ENCODE peak calls at places on chromosome 9, in five cellular contexts. F, U, D, A and W are unnamed samples.

GRCh38 chr9:112242147-112242804 is 67.2 kb upstream of the SUSD1 start:
- DNase-seq in D (no peak), U (no peak), A (no peak), F (no peak), W (no peak)

GRCh38 chr9:91273853-91274552 is 87.7 kb downstream of the AUH start:
- DNase-seq in D (no peak), F (peak), U (peak), A (peak), W (no peak)

GRCh38 chr9:127078988-127079387 is 43.4 kb downstream of the ANGPTL2 start:
- DNase-seq in D (no peak), U (no peak), A (no peak), F (no peak), W (no peak)

GRCh38 chr9:36728651-36729520 is 156.2 kb downstream of the MELK start:
- DNase-seq in D (peak), A (peak), U (peak), F (peak), W (peak)

GRCh38 chr9:126474786-126475485 is 138.8 kb upstream of the LMX1B start:
- DNase-seq in A (peak), F (peak), U (peak), D (no peak), W (no peak)

GRCh38 chr9:112059145-112059979 is 115.7 kb downstream of the SUSD1 start:
- DNase-seq in A (peak), F (peak), D (no peak), U (no peak), W (no peak)

GRCh38 chr9:124652203-124652992 is 118.7 kb downstream of the NR6A1 start:
- DNase-seq in U (peak), A (no peak), D (no peak), F (peak), W (no peak)

GRCh38 chr9:121261107-121261460 is 6.9 kb upstream of the GSN start:
- DNase-seq in D (no peak), A (peak), U (no peak), F (no peak), W (no peak)

GRCh38 chr9:14433841-14434511 is 120.0 kb upstream of the NFIB start:
- DNase-seq in F (peak), A (no peak), U (peak), D (no peak), W (no peak)

GRCh38 chr9:120480707-120481106 is 99.3 kb downstream of the CDK5RAP2 start:
- DNase-seq in U (no peak), F (peak), A (peak), D (no peak), W (no peak)

GRCh38 chr9:70421272-70422180 is 7.1 kb upstream of the KLF9 start:
- DNase-seq in F (peak), A (peak), D (peak), U (no peak), W (no peak)

GRCh38 chr9:27599102-27599501 is 25.8 kb upstream of the C9orf72 start:
- DNase-seq in U (no peak), F (no peak), A (no peak), D (no peak), W (no peak)

GRCh38 chr9:131657456-131657855 is 82.4 kb downstream of the RAPGEF1 start:
- DNase-seq in A (peak), U (no peak), D (no peak), F (no peak), W (no peak)

GRCh38 chr9:127833555-127833954 is 20.9 kb downstream of the ENG start:
- DNase-seq in U (no peak), D (no peak), F (no peak), A (no peak), W (no peak)

GRCh38 chr9:27407966-27408365 is 111.0 kb upstream of the EQTN start:
- DNase-seq in U (peak), A (peak), F (peak), D (no peak), W (no peak)

GRCh38 chr9:6239694-6240093 is 24.1 kb downstream of the IL33 start:
- DNase-seq in A (no peak), F (no peak), D (no peak), U (no peak), W (no peak)

DNA sequence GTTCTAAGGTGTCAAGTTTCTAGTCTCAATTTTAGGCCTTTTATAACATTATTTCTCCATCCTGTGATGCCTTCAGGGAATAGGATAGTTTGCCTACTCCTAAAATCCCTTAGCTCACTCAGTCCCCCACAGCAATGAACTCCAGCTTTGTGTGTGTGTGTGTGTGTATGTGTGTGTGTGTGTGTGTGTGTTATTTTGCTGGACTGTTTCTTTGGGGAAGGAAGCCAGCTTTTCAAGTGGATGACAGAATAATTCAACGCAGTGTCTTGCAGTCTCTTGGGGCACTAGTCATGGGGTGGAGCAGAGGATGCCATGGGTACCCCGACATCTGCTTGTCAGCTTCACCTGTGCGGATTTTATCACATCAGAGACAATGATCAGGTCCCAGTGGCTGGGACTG is 262.8 kb upstream of the DAPK1 start:
- DNase-seq in A (no peak), F (no peak), D (no peak), U (no peak), W (no peak)
- TF ChIP-seq CTCF in A (no peak), F (no peak), D (no peak), U (no peak), W (no peak)

DNA sequence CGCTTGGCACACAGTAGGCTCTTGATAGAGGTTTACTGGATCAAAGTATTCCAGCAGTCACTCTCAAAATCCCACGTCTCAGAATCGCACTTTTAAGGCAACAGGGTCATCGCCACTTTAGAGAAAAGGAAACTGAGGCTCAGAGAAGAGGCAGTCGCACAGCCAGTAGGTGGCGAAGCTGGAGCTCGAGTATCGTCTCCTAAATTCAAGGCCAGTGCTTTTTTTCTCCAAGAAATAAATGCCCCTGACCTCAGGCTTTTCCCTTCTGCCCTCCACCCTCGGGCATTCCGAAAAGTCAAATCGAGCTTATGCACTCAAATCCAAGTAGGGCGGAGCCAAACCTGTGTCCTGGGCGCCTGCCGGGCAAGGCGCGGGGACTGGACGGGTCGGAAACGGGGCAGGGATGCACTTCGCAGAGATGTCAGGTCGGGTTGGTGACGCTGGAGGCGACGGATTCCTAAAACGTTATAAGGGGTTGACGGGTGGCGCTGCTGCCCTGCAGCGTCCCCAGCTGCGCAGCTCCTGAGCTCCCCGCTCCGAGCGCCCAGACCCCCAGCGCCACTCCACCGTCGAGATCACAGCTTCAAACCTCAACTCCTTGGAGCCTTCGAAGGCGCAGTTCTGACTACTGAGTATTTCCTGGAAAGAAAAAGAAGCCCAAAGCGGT is 4.7 kb upstream of the FOXB2 start:
- DNase-seq in D (no peak), F (no peak), U (no peak), A (no peak), W (no peak)
- TF ChIP-seq CTCF in D (no peak), F (peak), U (peak), A (peak), W (no peak)

DNA sequence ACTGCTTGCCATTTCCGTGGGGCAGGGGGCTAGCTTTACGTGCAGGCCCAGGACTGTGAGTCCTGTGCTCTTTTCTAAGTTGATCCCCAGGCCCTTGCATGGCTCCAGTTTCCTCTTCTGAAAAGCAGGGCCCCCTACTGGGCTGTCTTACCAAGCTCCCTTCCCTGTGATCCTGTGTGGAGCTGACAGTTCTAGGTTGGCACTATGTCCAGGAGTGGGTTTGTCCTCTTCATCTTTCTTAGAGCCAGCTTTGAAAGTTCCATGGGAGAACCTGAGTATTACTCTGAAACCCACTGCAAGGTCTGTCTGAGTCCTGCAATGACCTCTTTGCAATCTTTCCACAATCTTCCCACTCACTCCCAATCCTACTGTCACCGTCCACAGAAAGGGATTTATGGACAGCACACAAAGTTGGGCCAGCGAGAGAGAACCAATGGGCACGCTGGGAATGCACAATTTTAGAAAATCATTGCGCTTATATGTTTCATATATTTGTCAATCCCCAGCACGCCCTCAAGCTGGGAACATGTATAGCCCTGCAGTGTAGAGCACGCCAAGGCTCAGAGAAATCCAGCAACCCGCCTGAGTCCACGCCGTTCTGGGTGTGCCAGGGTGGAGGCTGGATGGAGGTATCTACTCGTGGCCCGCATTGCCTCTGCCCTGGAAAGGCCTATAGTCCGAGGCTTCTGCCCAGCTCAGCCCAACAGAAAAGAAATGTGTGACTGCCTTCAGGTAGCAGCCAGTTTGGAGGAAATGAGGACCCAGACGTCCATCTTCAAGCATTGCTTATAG is 18.0 kb downstream of the S1PR3 start:
- DNase-seq in A (no peak), F (no peak), U (no peak), D (no peak), W (no peak)
- TF ChIP-seq CTCF in A (no peak), F (peak), U (peak), D (no peak), W (no peak)

GRCh38 chr9:85108229-85108628 is 438.7 kb downstream of the NTRK2 start:
- DNase-seq in A (no peak), U (no peak), F (no peak), D (no peak), W (no peak)
- TF ChIP-seq CTCF in A (no peak), U (no peak), F (no peak), D (no peak), W (no peak)